ENCODE peak calls at places on chromosomes 7 and 10, in seven cellular contexts. N is heart left ventricle, T is RWPE2, M is adrenal gland, A is neural progenitor cell, J is body of pancreas, D is pancreas. R is an unnamed sample. For H3K4me1, the result is how much of the 10 kb centered on the place peaks cover.

GRCh38 chr10:42951486-42952251 is 125.2 kb upstream of the RET start:
- DNase-seq in J (peak), T (no peak), A (peak), M (peak), D (peak), N (peak), R (peak)

GRCh38 chr10:65811931-65812525 is 1113.8 kb upstream of the LRRTM3 start:
- DNase-seq in N (no peak), M (no peak), D (peak), A (no peak), J (no peak), T (no peak), R (no peak)

GRCh38 chr10:92662852-92663251 is 26.9 kb upstream of the HHEX start:
- DNase-seq in J (no peak), D (no peak), N (no peak), T (no peak), A (no peak), M (no peak), R (no peak)

GRCh38 chr10:78224602-78225001 is 190.9 kb downstream of the RPS24 start:
- DNase-seq in N (no peak), M (no peak), A (no peak), D (no peak), T (no peak), J (no peak), R (no peak)

GRCh38 chr7:5652118-5652517 is 129.3 kb downstream of the RNF216 start:
- DNase-seq in J (no peak), D (no peak), N (no peak), M (no peak), T (no peak), A (no peak), R (no peak)

GRCh38 chr7:23462846-23463245 is 7.4 kb downstream of the IGF2BP3 start:
- DNase-seq in J (peak), N (no peak), M (no peak), D (no peak), T (no peak), A (no peak), R (no peak)

GRCh38 chr10:52997007-52997406 is 224.4 kb upstream of the MBL2 start:
- DNase-seq in A (no peak), T (no peak), D (no peak), M (no peak), J (no peak), N (no peak), R (no peak)

GRCh38 chr7:36535866-36536664 is 146.4 kb downstream of the ANLN start:
- DNase-seq in J (no peak), A (no peak), D (no peak), T (no peak), N (no peak), M (no peak), R (no peak)

GRCh38 chr10:47371629-47372485 is 12.2 kb downstream of the ZNF488 start:
- DNase-seq in N (peak), J (no peak), A (no peak), D (no peak), T (peak), M (peak), R (peak)

GRCh38 chr7:39062811-39063210 is 85.1 kb downstream of the POU6F2 start:
- DNase-seq in A (no peak), M (no peak), J (no peak), D (no peak), T (no peak), N (no peak), R (no peak)

GRCh38 chr10:100370561-100370975 is 23.5 kb downstream of the SCD start:
- DNase-seq in D (peak), N (no peak), M (no peak), A (no peak), T (no peak), J (peak), R (peak)

GRCh38 chr7:151243411-151244155 is 4.9 kb downstream of the SMARCD3 start:
- DNase-seq in T (peak), J (no peak), D (no peak), N (no peak), M (peak), A (peak), R (no peak)

GRCh38 chr7:151244871-151245346 is 3.6 kb downstream of the SMARCD3 start:
- DNase-seq in T (no peak), N (no peak), M (no peak), D (no peak), A (peak), J (no peak), R (no peak)

GRCh38 chr7:151243045-151243349 is 5.5 kb downstream of the SMARCD3 start:
- DNase-seq in N (no peak), T (no peak), D (no peak), A (no peak), J (no peak), M (no peak), R (no peak)

GRCh38 chr7:151245360-151246160 is 2.9 kb downstream of the SMARCD3 start:
- DNase-seq in D (peak), A (peak), N (peak), T (peak), J (no peak), M (no peak), R (no peak)

DNA sequence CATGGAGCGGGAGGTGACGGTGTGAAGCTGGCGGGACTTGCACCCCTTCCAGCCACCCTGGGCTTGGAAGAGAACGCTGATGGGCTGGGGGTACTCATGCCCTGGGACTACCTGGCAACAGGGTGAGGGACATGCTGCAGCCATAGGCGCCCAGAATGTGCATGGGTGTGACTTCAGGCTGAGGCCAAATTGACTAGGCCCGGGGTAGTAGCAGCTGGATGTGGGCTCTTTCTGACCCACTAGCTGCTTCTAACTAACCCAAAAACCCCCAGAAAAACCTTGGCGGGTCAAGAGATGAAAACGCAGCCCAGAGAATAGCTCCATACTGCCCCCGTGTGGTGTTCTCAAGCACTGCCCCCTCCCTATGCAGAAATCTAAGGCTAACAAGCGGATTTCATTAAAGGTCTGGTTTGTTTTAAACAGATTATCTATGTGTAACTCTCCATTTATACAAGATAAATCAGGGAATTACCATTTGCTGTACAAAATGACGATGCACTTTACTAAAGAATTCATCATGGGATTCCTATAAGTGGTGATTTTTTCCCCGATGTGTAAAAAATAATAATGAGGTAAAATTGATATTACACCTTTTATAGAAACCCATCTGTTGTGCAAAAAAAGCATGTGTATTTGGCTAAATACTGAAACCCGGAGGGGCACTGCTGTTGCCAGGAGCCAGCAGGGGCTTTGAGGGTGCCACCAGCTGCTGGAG is 4.2 kb downstream of the SMARCD3 start:
- DNase-seq in A (peak), T (peak), D (no peak), N (no peak), J (peak), M (peak), R (no peak)
- H3K4me1 ChIP-seq in A (under half), T (under half), D (under half), N (under half), J (half or more), M (under half), R (half or more)

DNA sequence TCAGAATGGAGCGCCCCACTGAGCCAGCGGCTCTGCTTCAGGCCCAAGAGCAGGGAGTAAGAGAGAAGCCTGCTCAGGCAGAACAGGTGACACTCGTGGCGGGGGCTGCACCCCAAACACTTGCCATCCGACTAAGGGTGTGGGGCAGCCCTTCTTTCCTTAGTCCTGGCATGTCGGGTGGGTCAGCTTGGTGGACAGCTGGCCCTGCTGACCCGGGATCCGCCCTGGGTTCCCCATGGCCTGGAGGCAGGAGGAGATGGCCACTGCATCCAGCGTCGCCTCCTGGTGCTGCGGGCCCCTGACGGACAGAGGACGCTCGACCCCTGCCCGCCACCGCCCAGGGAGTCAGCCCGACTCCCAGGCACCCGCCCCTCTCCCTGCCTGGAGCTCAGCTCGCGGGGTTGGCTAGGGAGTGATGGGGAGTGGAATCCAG is 1.2 kb upstream of the PAOX start:
- DNase-seq in T (no peak), D (peak), M (no peak), N (no peak), J (no peak), A (no peak), R (no peak)
- H3K4me3 ChIP-seq in T (peak), D (peak), M (peak), N (peak), J (peak), A (peak), R (peak)

DNA sequence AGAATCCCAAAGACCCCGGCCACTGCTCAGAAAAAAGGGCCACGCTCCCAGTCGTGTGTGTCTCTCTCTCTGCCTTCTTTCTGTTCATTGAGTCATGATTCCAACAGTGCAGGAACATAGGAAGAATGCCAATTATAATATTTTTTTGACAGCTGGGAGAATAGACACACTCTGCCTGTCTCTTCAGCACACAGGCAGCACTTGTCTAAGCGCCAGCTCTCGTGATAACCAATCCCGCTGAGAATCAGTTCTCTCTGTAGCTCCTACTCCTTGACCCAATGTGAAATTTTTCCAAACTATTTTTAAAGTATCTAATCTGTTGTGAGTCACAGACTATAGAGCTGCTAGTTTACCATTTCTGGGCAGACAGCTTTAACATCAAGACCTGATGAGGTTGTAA is 145.7 kb upstream of the RHEB start:
- DNase-seq in T (no peak), M (peak), D (no peak), J (peak), N (peak), A (no peak), R (peak)
- H3K27ac ChIP-seq in T (no peak), M (no peak), D (no peak), J (no peak), N (peak), A (no peak), R (peak)

GRCh38 chr7:134787720-134788119 is 8.3 kb downstream of the CALD1 start:
- DNase-seq in J (no peak), D (no peak), M (no peak), A (no peak), N (no peak), T (no peak), R (no peak)
- H3K4me1 ChIP-seq in J (under half), D (under half), M (under half), A (under half), N (under half), T (under half), R (half or more)

GRCh38 chr7:102273749-102274712 is 12.6 kb upstream of the SH2B2 start:
- DNase-seq in J (no peak), D (no peak), M (no peak), A (no peak), T (peak), N (no peak), R (no peak)
- H3K4me3 ChIP-seq in J (no peak), D (no peak), M (no peak), A (no peak), T (no peak), N (no peak), R (no peak)

GRCh38 chr10:88987243-88987726 is 3.3 kb upstream of the FAS start:
- DNase-seq in M (no peak), J (no peak), A (no peak), T (no peak), N (no peak), D (no peak), R (no peak)
- H3K27ac ChIP-seq in M (no peak), J (no peak), A (no peak), T (no peak), N (peak), D (no peak), R (no peak)

DNA sequence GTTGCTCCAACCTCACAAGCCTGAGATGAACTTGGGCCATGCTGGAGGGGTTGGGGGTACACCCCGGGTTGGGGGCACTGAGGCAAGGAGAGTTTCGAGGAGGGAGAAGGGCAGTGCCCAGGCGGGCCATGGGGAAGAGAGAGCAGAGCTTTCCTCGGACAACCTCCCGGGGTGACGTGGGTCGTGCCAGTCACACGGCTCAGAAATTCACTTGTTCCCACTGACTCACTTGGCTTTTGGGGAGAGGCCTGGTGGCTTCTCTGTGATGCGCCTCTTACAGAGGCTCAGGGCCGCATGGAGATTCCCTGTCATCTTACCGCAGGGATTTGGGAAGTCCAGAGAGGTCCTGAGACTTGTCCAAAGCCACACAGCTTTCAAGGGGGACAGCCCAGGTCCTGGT is 2.9 kb downstream of the LAT2 start:
- DNase-seq in N (no peak), A (no peak), M (no peak), T (no peak), D (no peak), J (no peak), R (no peak)
- H3K4me1 ChIP-seq in N (under half), A (under half), M (under half), T (under half), D (under half), J (under half), R (under half)

GRCh38 chr7:43834463-43835251 is 34.7 kb downstream of the MRPS24 start:
- DNase-seq in N (no peak), J (peak), A (no peak), T (no peak), M (no peak), D (no peak), R (no peak)
- H3K4me3 ChIP-seq in N (peak), J (no peak), A (no peak), T (no peak), M (peak), D (no peak), R (peak)